ENCODE peak calls at places on chromosomes 12 and 14, in seven cellular contexts. One of them, this sample, is unnamed.

GRCh38 chr12:42957136-42957535 is 367.6 kb upstream of the PRICKLE1 start:
- DNase-seq in mesenchymal stem cell: no peak
- DNase-seq in trophoblast cell: no peak
- DNase-seq in mesendoderm: no peak
- DNase-seq in neuronal stem cell: no peak
- DNase-seq in IMR-90: no peak
- DNase-seq in H1: no peak
- DNase-seq in this sample: no peak

GRCh38 chr12:31965090-31965489 is 5.9 kb downstream of the RESF1 start:
- DNase-seq in mesenchymal stem cell: no peak
- DNase-seq in trophoblast cell: no peak
- DNase-seq in mesendoderm: peak
- DNase-seq in neuronal stem cell: no peak
- DNase-seq in IMR-90: no peak
- DNase-seq in H1: no peak
- DNase-seq in this sample: no peak

GRCh38 chr12:117091758-117092510 is 7.3 kb downstream of the TESC start:
- DNase-seq in mesenchymal stem cell: no peak
- DNase-seq in trophoblast cell: no peak
- DNase-seq in mesendoderm: no peak
- DNase-seq in neuronal stem cell: no peak
- DNase-seq in IMR-90: no peak
- DNase-seq in H1: no peak
- DNase-seq in this sample: no peak

GRCh38 chr14:33567003-33567735 is 383.7 kb downstream of the EGLN3 start:
- DNase-seq in mesenchymal stem cell: no peak
- DNase-seq in trophoblast cell: peak
- DNase-seq in mesendoderm: no peak
- DNase-seq in neuronal stem cell: no peak
- DNase-seq in IMR-90: no peak
- DNase-seq in H1: no peak
- DNase-seq in this sample: no peak

GRCh38 chr12:122064034-122064777 is 14.3 kb upstream of the MLXIP start:
- DNase-seq in mesenchymal stem cell: peak
- DNase-seq in trophoblast cell: peak
- DNase-seq in mesendoderm: peak
- DNase-seq in neuronal stem cell: peak
- DNase-seq in IMR-90: peak
- DNase-seq in H1: peak
- DNase-seq in this sample: peak

GRCh38 chr14:101726295-101726953 is 35.1 kb upstream of the PPP2R5C start:
- DNase-seq in mesenchymal stem cell: no peak
- DNase-seq in trophoblast cell: no peak
- DNase-seq in mesendoderm: peak
- DNase-seq in neuronal stem cell: no peak
- DNase-seq in IMR-90: no peak
- DNase-seq in H1: no peak
- DNase-seq in this sample: no peak

GRCh38 chr14:101167428-101167827 is 263.9 kb upstream of the RTL1 start:
- DNase-seq in mesenchymal stem cell: no peak
- DNase-seq in trophoblast cell: no peak
- DNase-seq in mesendoderm: no peak
- DNase-seq in neuronal stem cell: no peak
- DNase-seq in IMR-90: no peak
- DNase-seq in H1: no peak
- DNase-seq in this sample: no peak

GRCh38 chr14:102363182-102363952 is 626 bp downstream of the TECPR2 start:
- DNase-seq in mesenchymal stem cell: peak
- DNase-seq in trophoblast cell: peak
- DNase-seq in mesendoderm: peak
- DNase-seq in neuronal stem cell: peak
- DNase-seq in IMR-90: peak
- DNase-seq in H1: no peak
- DNase-seq in this sample: no peak

GRCh38 chr12:22856120-22856699 is 231.2 kb downstream of the ETNK1 start:
- DNase-seq in mesenchymal stem cell: peak
- DNase-seq in trophoblast cell: peak
- DNase-seq in mesendoderm: peak
- DNase-seq in neuronal stem cell: peak
- DNase-seq in IMR-90: peak
- DNase-seq in H1: no peak
- DNase-seq in this sample: no peak

GRCh38 chr12:55972045-55972843 is 1.6 kb upstream of the RAB5B start:
- DNase-seq in mesenchymal stem cell: peak
- DNase-seq in trophoblast cell: peak
- DNase-seq in mesendoderm: peak
- DNase-seq in neuronal stem cell: no peak
- DNase-seq in IMR-90: peak
- DNase-seq in H1: no peak
- DNase-seq in this sample: no peak

GRCh38 chr12:1591029-1591428 is 3.4 kb downstream of the FBXL14 start:
- DNase-seq in mesenchymal stem cell: peak
- DNase-seq in trophoblast cell: no peak
- DNase-seq in mesendoderm: peak
- DNase-seq in neuronal stem cell: no peak
- DNase-seq in IMR-90: no peak
- DNase-seq in H1: no peak
- DNase-seq in this sample: no peak

GRCh38 chr12:2553388-2554126 is 241.2 kb upstream of the FKBP4 start:
- DNase-seq in mesenchymal stem cell: no peak
- DNase-seq in trophoblast cell: no peak
- DNase-seq in mesendoderm: no peak
- DNase-seq in neuronal stem cell: no peak
- DNase-seq in IMR-90: no peak
- DNase-seq in H1: no peak
- DNase-seq in this sample: no peak

GRCh38 chr14:38056270-38056669 is 151.4 kb upstream of the SSTR1 start:
- DNase-seq in mesenchymal stem cell: peak
- DNase-seq in trophoblast cell: no peak
- DNase-seq in mesendoderm: peak
- DNase-seq in neuronal stem cell: no peak
- DNase-seq in IMR-90: no peak
- DNase-seq in H1: no peak
- DNase-seq in this sample: no peak

GRCh38 chr14:93943052-93943451 is 15.9 kb downstream of the FAM181A start:
- DNase-seq in mesenchymal stem cell: peak
- DNase-seq in trophoblast cell: no peak
- DNase-seq in mesendoderm: no peak
- DNase-seq in neuronal stem cell: no peak
- DNase-seq in IMR-90: peak
- DNase-seq in H1: no peak
- DNase-seq in this sample: no peak

GRCh38 chr14:104239866-104240301 is 101.5 kb downstream of the KIF26A start:
- DNase-seq in mesenchymal stem cell: no peak
- DNase-seq in trophoblast cell: no peak
- DNase-seq in mesendoderm: no peak
- DNase-seq in neuronal stem cell: no peak
- DNase-seq in IMR-90: no peak
- DNase-seq in H1: no peak
- DNase-seq in this sample: peak

GRCh38 chr14:90599748-90600507 is 203.1 kb downstream of the CALM1 start:
- DNase-seq in mesenchymal stem cell: no peak
- DNase-seq in trophoblast cell: peak
- DNase-seq in mesendoderm: no peak
- DNase-seq in neuronal stem cell: no peak
- DNase-seq in IMR-90: peak
- DNase-seq in H1: no peak
- DNase-seq in this sample: no peak

GRCh38 chr12:96445743-96446655 is 43.4 kb upstream of the CFAP54 start:
- DNase-seq in mesenchymal stem cell: peak
- DNase-seq in trophoblast cell: peak
- DNase-seq in mesendoderm: peak
- DNase-seq in neuronal stem cell: no peak
- DNase-seq in IMR-90: peak
- DNase-seq in H1: no peak
- DNase-seq in this sample: no peak

GRCh38 chr12:78128236-78128635 is 297.5 kb downstream of the NAV3 start:
- DNase-seq in mesenchymal stem cell: no peak
- DNase-seq in trophoblast cell: no peak
- DNase-seq in mesendoderm: no peak
- DNase-seq in neuronal stem cell: no peak
- DNase-seq in IMR-90: no peak
- DNase-seq in H1: no peak
- DNase-seq in this sample: no peak
- H3K23ac ChIP-seq in mesenchymal stem cell: no peak
- H3K23ac ChIP-seq in trophoblast cell: no peak
- H3K23ac ChIP-seq in mesendoderm: no peak
- H3K23ac ChIP-seq in neuronal stem cell: no peak
- H3K23ac ChIP-seq in IMR-90: no peak
- H3K23ac ChIP-seq in H1: no peak
- H3K23ac ChIP-seq in this sample: no peak

GRCh38 chr12:4257442-4257841 is 16.1 kb upstream of the CCND2 start:
- DNase-seq in mesenchymal stem cell: no peak
- DNase-seq in trophoblast cell: no peak
- DNase-seq in mesendoderm: no peak
- DNase-seq in neuronal stem cell: no peak
- DNase-seq in IMR-90: no peak
- DNase-seq in H1: no peak
- DNase-seq in this sample: no peak
- H3K23ac ChIP-seq in mesenchymal stem cell: no peak
- H3K23ac ChIP-seq in trophoblast cell: no peak
- H3K23ac ChIP-seq in mesendoderm: no peak
- H3K23ac ChIP-seq in neuronal stem cell: no peak
- H3K23ac ChIP-seq in IMR-90: no peak
- H3K23ac ChIP-seq in H1: no peak
- H3K23ac ChIP-seq in this sample: no peak

GRCh38 chr14:60734465-60735242 is at the start of gene MNAT1:
- DNase-seq in mesenchymal stem cell: peak
- DNase-seq in trophoblast cell: peak
- DNase-seq in mesendoderm: peak
- DNase-seq in neuronal stem cell: peak
- DNase-seq in IMR-90: peak
- DNase-seq in H1: peak
- DNase-seq in this sample: peak
- H3K23ac ChIP-seq in mesenchymal stem cell: no peak
- H3K23ac ChIP-seq in trophoblast cell: no peak
- H3K23ac ChIP-seq in mesendoderm: no peak
- H3K23ac ChIP-seq in neuronal stem cell: peak
- H3K23ac ChIP-seq in IMR-90: peak
- H3K23ac ChIP-seq in H1: no peak
- H3K23ac ChIP-seq in this sample: no peak

GRCh38 chr12:124390442-124391116 is 95.7 kb downstream of the RFLNA start:
- DNase-seq in mesenchymal stem cell: peak
- DNase-seq in trophoblast cell: peak
- DNase-seq in mesendoderm: no peak
- DNase-seq in neuronal stem cell: no peak
- DNase-seq in IMR-90: peak
- DNase-seq in H1: no peak
- DNase-seq in this sample: no peak

GRCh38 chr12:124393831-124394230 is 98.9 kb downstream of the RFLNA start:
- DNase-seq in mesenchymal stem cell: no peak
- DNase-seq in trophoblast cell: no peak
- DNase-seq in mesendoderm: no peak
- DNase-seq in neuronal stem cell: no peak
- DNase-seq in IMR-90: no peak
- DNase-seq in H1: no peak
- DNase-seq in this sample: no peak

GRCh38 chr12:124391340-124392261 is 96.7 kb downstream of the RFLNA start:
- DNase-seq in mesenchymal stem cell: peak
- DNase-seq in trophoblast cell: peak
- DNase-seq in mesendoderm: no peak
- DNase-seq in neuronal stem cell: no peak
- DNase-seq in IMR-90: peak
- DNase-seq in H1: no peak
- DNase-seq in this sample: no peak

GRCh38 chr12:124392991-124393790 is 98.3 kb downstream of the RFLNA start:
- DNase-seq in mesenchymal stem cell: peak
- DNase-seq in trophoblast cell: no peak
- DNase-seq in mesendoderm: peak
- DNase-seq in neuronal stem cell: no peak
- DNase-seq in IMR-90: peak
- DNase-seq in H1: no peak
- DNase-seq in this sample: peak

DNA sequence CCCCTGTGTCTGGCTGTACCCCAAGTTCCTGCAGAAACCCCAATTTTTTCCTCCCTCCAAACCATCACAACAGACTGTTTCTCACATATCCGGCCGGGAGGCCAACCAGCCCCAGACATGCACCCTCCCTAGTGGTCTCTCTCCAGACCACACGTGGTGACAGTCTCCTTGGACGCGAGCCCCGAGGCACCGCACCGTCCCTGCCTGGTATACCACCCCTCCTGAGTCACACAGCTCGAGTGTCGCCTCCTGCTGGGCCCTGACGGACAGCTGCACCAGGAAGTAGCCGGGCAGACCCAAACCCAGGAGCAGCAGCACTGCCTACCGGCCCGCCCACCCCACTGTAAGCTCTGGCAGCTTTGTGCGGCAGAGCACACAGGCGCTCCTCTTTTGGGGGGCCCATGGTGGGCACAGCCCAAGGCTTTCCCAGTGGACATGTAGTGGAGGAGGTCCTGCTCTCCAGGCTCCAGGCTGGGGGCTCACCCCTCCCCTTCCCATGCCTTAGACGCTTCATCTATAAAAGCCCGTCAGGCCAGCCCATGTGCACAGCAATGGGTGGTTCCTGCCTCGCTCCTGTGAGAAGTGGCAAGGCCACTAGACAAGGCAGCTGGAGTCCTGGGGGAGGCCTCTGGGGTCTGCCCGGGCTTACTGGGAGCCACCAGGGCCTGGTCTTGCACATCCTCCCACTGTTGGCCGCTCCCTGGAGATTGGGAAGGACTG is 97.5 kb downstream of the RFLNA start:
- DNase-seq in mesenchymal stem cell: peak
- DNase-seq in trophoblast cell: no peak
- DNase-seq in mesendoderm: peak
- DNase-seq in neuronal stem cell: no peak
- DNase-seq in IMR-90: peak
- DNase-seq in H1: peak
- DNase-seq in this sample: peak
- H3K23ac ChIP-seq in mesenchymal stem cell: no peak
- H3K23ac ChIP-seq in trophoblast cell: no peak
- H3K23ac ChIP-seq in mesendoderm: no peak
- H3K23ac ChIP-seq in neuronal stem cell: no peak
- H3K23ac ChIP-seq in IMR-90: peak
- H3K23ac ChIP-seq in H1: no peak
- H3K23ac ChIP-seq in this sample: no peak

This sample was measured in H9.